ENCODE peak calls at places on chromosome 7, in nine cellular contexts. One of them, this sample, is unnamed.
A peak's percentile ranks its signal among the peaks of the same experiment; 100 is the strongest.

GRCh38 chr7:27647052-27647451 is 15.6 kb downstream of the HIBADH start:
- DNase-seq in NCI-H1092 treated with DMSO at 0.1 percent for 48 hours: no peak
- DNase-seq in activated naive CD8-positive, alpha-beta T cell treated with anti-CD3 and anti-CD28 coated beads, Interleukin-2, amount 10 ng/mL, durations not matched to agents 7 days and 5 days: no peak
- DNase-seq in adrenal gland: peak; percentile 29
- DNase-seq in SJSA1: peak; percentile 59
- DNase-seq in upper lobe of left lung: no peak
- DNase-seq in BE2C: no peak
- DNase-seq in nucleus accumbens: no peak
- DNase-seq in substantia nigra: no peak
- DNase-seq in this sample: no peak

GRCh38 chr7:7883394-7883793 is 85.2 kb upstream of the GLCCI1 start:
- DNase-seq in NCI-H1092 treated with DMSO at 0.1 percent for 48 hours: peak; percentile 53
- DNase-seq in activated naive CD8-positive, alpha-beta T cell treated with anti-CD3 and anti-CD28 coated beads, Interleukin-2, amount 10 ng/mL, durations not matched to agents 7 days and 5 days: no peak
- DNase-seq in adrenal gland: no peak
- DNase-seq in SJSA1: no peak
- DNase-seq in upper lobe of left lung: no peak
- DNase-seq in BE2C: peak; percentile 22
- DNase-seq in nucleus accumbens: no peak
- DNase-seq in substantia nigra: no peak
- DNase-seq in this sample: no peak

GRCh38 chr7:151927011-151927410 is 29.2 kb upstream of the GALNTL5 start:
- DNase-seq in NCI-H1092 treated with DMSO at 0.1 percent for 48 hours: no peak
- DNase-seq in activated naive CD8-positive, alpha-beta T cell treated with anti-CD3 and anti-CD28 coated beads, Interleukin-2, amount 10 ng/mL, durations not matched to agents 7 days and 5 days: no peak
- DNase-seq in adrenal gland: no peak
- DNase-seq in SJSA1: no peak
- DNase-seq in upper lobe of left lung: no peak
- DNase-seq in BE2C: no peak
- DNase-seq in nucleus accumbens: no peak
- DNase-seq in substantia nigra: no peak
- DNase-seq in this sample: no peak

GRCh38 chr7:134453526-134453925 is 5.4 kb downstream of the AKR1B1 start:
- DNase-seq in NCI-H1092 treated with DMSO at 0.1 percent for 48 hours: no peak
- DNase-seq in activated naive CD8-positive, alpha-beta T cell treated with anti-CD3 and anti-CD28 coated beads, Interleukin-2, amount 10 ng/mL, durations not matched to agents 7 days and 5 days: no peak
- DNase-seq in adrenal gland: no peak
- DNase-seq in SJSA1: no peak
- DNase-seq in upper lobe of left lung: no peak
- DNase-seq in BE2C: no peak
- DNase-seq in nucleus accumbens: no peak
- DNase-seq in substantia nigra: no peak
- DNase-seq in this sample: no peak

GRCh38 chr7:157612664-157613561 is 276.1 kb downstream of the DNAJB6 start:
- DNase-seq in NCI-H1092 treated with DMSO at 0.1 percent for 48 hours: no peak
- DNase-seq in activated naive CD8-positive, alpha-beta T cell treated with anti-CD3 and anti-CD28 coated beads, Interleukin-2, amount 10 ng/mL, durations not matched to agents 7 days and 5 days: peak; percentile 78
- DNase-seq in adrenal gland: peak; percentile 14
- DNase-seq in SJSA1: no peak
- DNase-seq in upper lobe of left lung: peak; percentile 35
- DNase-seq in BE2C: no peak
- DNase-seq in nucleus accumbens: no peak
- DNase-seq in substantia nigra: no peak
- DNase-seq in this sample: peak; percentile 17

GRCh38 chr7:7672545-7673239 is 32.1 kb downstream of the UMAD1 start:
- DNase-seq in NCI-H1092 treated with DMSO at 0.1 percent for 48 hours: no peak
- DNase-seq in activated naive CD8-positive, alpha-beta T cell treated with anti-CD3 and anti-CD28 coated beads, Interleukin-2, amount 10 ng/mL, durations not matched to agents 7 days and 5 days: no peak
- DNase-seq in adrenal gland: no peak
- DNase-seq in SJSA1: no peak
- DNase-seq in upper lobe of left lung: no peak
- DNase-seq in BE2C: no peak
- DNase-seq in nucleus accumbens: no peak
- DNase-seq in substantia nigra: no peak
- DNase-seq in this sample: no peak

GRCh38 chr7:71787513-71787912 is 624.6 kb downstream of the CALN1 start:
- DNase-seq in NCI-H1092 treated with DMSO at 0.1 percent for 48 hours: no peak
- DNase-seq in activated naive CD8-positive, alpha-beta T cell treated with anti-CD3 and anti-CD28 coated beads, Interleukin-2, amount 10 ng/mL, durations not matched to agents 7 days and 5 days: no peak
- DNase-seq in adrenal gland: peak; percentile 3
- DNase-seq in SJSA1: no peak
- DNase-seq in upper lobe of left lung: no peak
- DNase-seq in BE2C: peak; percentile 10
- DNase-seq in nucleus accumbens: no peak
- DNase-seq in substantia nigra: no peak
- DNase-seq in this sample: no peak

GRCh38 chr7:107105591-107106245 is 61.2 kb downstream of the PRKAR2B start:
- DNase-seq in NCI-H1092 treated with DMSO at 0.1 percent for 48 hours: no peak
- DNase-seq in activated naive CD8-positive, alpha-beta T cell treated with anti-CD3 and anti-CD28 coated beads, Interleukin-2, amount 10 ng/mL, durations not matched to agents 7 days and 5 days: no peak
- DNase-seq in adrenal gland: no peak
- DNase-seq in SJSA1: no peak
- DNase-seq in upper lobe of left lung: no peak
- DNase-seq in BE2C: no peak
- DNase-seq in nucleus accumbens: no peak
- DNase-seq in substantia nigra: no peak
- DNase-seq in this sample: no peak

GRCh38 chr7:136957391-136957790 is 88.9 kb downstream of the CHRM2 start:
- DNase-seq in NCI-H1092 treated with DMSO at 0.1 percent for 48 hours: no peak
- DNase-seq in activated naive CD8-positive, alpha-beta T cell treated with anti-CD3 and anti-CD28 coated beads, Interleukin-2, amount 10 ng/mL, durations not matched to agents 7 days and 5 days: no peak
- DNase-seq in adrenal gland: no peak
- DNase-seq in SJSA1: no peak
- DNase-seq in upper lobe of left lung: no peak
- DNase-seq in BE2C: no peak
- DNase-seq in nucleus accumbens: no peak
- DNase-seq in substantia nigra: no peak
- DNase-seq in this sample: no peak

GRCh38 chr7:103735377-103735776 is 254.1 kb downstream of the RELN start:
- DNase-seq in NCI-H1092 treated with DMSO at 0.1 percent for 48 hours: no peak
- DNase-seq in activated naive CD8-positive, alpha-beta T cell treated with anti-CD3 and anti-CD28 coated beads, Interleukin-2, amount 10 ng/mL, durations not matched to agents 7 days and 5 days: no peak
- DNase-seq in adrenal gland: no peak
- DNase-seq in SJSA1: no peak
- DNase-seq in upper lobe of left lung: no peak
- DNase-seq in BE2C: peak; percentile 55
- DNase-seq in nucleus accumbens: no peak
- DNase-seq in substantia nigra: no peak
- DNase-seq in this sample: no peak

GRCh38 chr7:106061301-106061979 is 50.7 kb downstream of the SYPL1 start:
- DNase-seq in NCI-H1092 treated with DMSO at 0.1 percent for 48 hours: no peak
- DNase-seq in activated naive CD8-positive, alpha-beta T cell treated with anti-CD3 and anti-CD28 coated beads, Interleukin-2, amount 10 ng/mL, durations not matched to agents 7 days and 5 days: no peak
- DNase-seq in adrenal gland: no peak
- DNase-seq in SJSA1: no peak
- DNase-seq in upper lobe of left lung: no peak
- DNase-seq in BE2C: no peak
- DNase-seq in nucleus accumbens: no peak
- DNase-seq in substantia nigra: no peak
- DNase-seq in this sample: no peak

GRCh38 chr7:45088821-45089313 is at the start of gene NACAD:
- DNase-seq in NCI-H1092 treated with DMSO at 0.1 percent for 48 hours: no peak
- DNase-seq in activated naive CD8-positive, alpha-beta T cell treated with anti-CD3 and anti-CD28 coated beads, Interleukin-2, amount 10 ng/mL, durations not matched to agents 7 days and 5 days: peak; percentile 52
- DNase-seq in adrenal gland: peak; percentile 15
- DNase-seq in SJSA1: no peak
- DNase-seq in upper lobe of left lung: no peak
- DNase-seq in BE2C: peak; percentile 65
- DNase-seq in nucleus accumbens: peak; percentile 80
- DNase-seq in substantia nigra: peak; percentile 92
- DNase-seq in this sample: peak; percentile 13

GRCh38 chr7:41029072-41029492 is 673.8 kb downstream of the INHBA start:
- DNase-seq in NCI-H1092 treated with DMSO at 0.1 percent for 48 hours: no peak
- DNase-seq in activated naive CD8-positive, alpha-beta T cell treated with anti-CD3 and anti-CD28 coated beads, Interleukin-2, amount 10 ng/mL, durations not matched to agents 7 days and 5 days: no peak
- DNase-seq in adrenal gland: peak; percentile 29
- DNase-seq in SJSA1: peak; percentile 95
- DNase-seq in upper lobe of left lung: no peak
- DNase-seq in BE2C: no peak
- DNase-seq in nucleus accumbens: no peak
- DNase-seq in substantia nigra: no peak
- DNase-seq in this sample: peak; percentile 42

GRCh38 chr7:100629117-100629711 is 12.1 kb downstream of the TFR2 start:
- DNase-seq in NCI-H1092 treated with DMSO at 0.1 percent for 48 hours: no peak
- DNase-seq in activated naive CD8-positive, alpha-beta T cell treated with anti-CD3 and anti-CD28 coated beads, Interleukin-2, amount 10 ng/mL, durations not matched to agents 7 days and 5 days: no peak
- DNase-seq in adrenal gland: peak; percentile 56
- DNase-seq in SJSA1: no peak
- DNase-seq in upper lobe of left lung: peak; percentile 27
- DNase-seq in BE2C: peak; percentile 75
- DNase-seq in nucleus accumbens: no peak
- DNase-seq in substantia nigra: no peak
- DNase-seq in this sample: no peak

GRCh38 chr7:82257118-82257695 is 186.4 kb downstream of the CACNA2D1 start:
- DNase-seq in NCI-H1092 treated with DMSO at 0.1 percent for 48 hours: peak; percentile 93
- DNase-seq in activated naive CD8-positive, alpha-beta T cell treated with anti-CD3 and anti-CD28 coated beads, Interleukin-2, amount 10 ng/mL, durations not matched to agents 7 days and 5 days: no peak
- DNase-seq in adrenal gland: no peak
- DNase-seq in SJSA1: no peak
- DNase-seq in upper lobe of left lung: no peak
- DNase-seq in BE2C: no peak
- DNase-seq in nucleus accumbens: no peak
- DNase-seq in substantia nigra: no peak
- DNase-seq in this sample: no peak

GRCh38 chr7:150335101-150335773 is 6.2 kb downstream of the RARRES2 start:
- DNase-seq in NCI-H1092 treated with DMSO at 0.1 percent for 48 hours: no peak
- DNase-seq in activated naive CD8-positive, alpha-beta T cell treated with anti-CD3 and anti-CD28 coated beads, Interleukin-2, amount 10 ng/mL, durations not matched to agents 7 days and 5 days: no peak
- DNase-seq in adrenal gland: peak; percentile 47
- DNase-seq in SJSA1: no peak
- DNase-seq in upper lobe of left lung: no peak
- DNase-seq in BE2C: no peak
- DNase-seq in nucleus accumbens: no peak
- DNase-seq in substantia nigra: no peak
- DNase-seq in this sample: no peak

GRCh38 chr7:23235688-23236280 is 10.8 kb upstream of the GPNMB start:
- DNase-seq in NCI-H1092 treated with DMSO at 0.1 percent for 48 hours: no peak
- DNase-seq in activated naive CD8-positive, alpha-beta T cell treated with anti-CD3 and anti-CD28 coated beads, Interleukin-2, amount 10 ng/mL, durations not matched to agents 7 days and 5 days: no peak
- DNase-seq in adrenal gland: peak; percentile 46
- DNase-seq in SJSA1: no peak
- DNase-seq in upper lobe of left lung: no peak
- DNase-seq in BE2C: no peak
- DNase-seq in nucleus accumbens: no peak
- DNase-seq in substantia nigra: no peak
- DNase-seq in this sample: no peak